ENCODE peak calls at places on chromosomes 7 and 10, in five cellular contexts. Y is stimulated activated CD8-positive, alpha-beta memory T cell treated with anti-CD3 and anti-CD28 coated beads, Interleukin-15, amount 100 ng/mL, for 24 hours; F is left colon; K is D341Med; A is CD4-positive, CD25-positive, alpha-beta regulatory T cell. N is an unnamed sample.

GRCh38 chr10:46228076-46229071 is 58.4 kb upstream of the ANTXRL start:
- DNase-seq in Y (no peak), F (peak; percentile 76), K (peak; percentile 64), A (peak; percentile 52), N (no peak)

GRCh38 chr10:74518076-74518475 is 308.3 kb upstream of the KAT6B start:
- DNase-seq in Y (no peak), F (no peak), K (no peak), A (no peak), N (no peak)

GRCh38 chr10:20970044-20970443 is 72.9 kb upstream of the NEBL start:
- DNase-seq in Y (no peak), F (no peak), K (no peak), A (no peak), N (no peak)

GRCh38 chr10:110008518-110009339 is 945 bp downstream of the ADD3 start:
- DNase-seq in Y (peak; percentile 25), F (peak; percentile 68), K (peak; percentile 30), A (peak; percentile 82), N (peak; percentile 26)

GRCh38 chr10:12766222-12766621 is 235.3 kb downstream of the CCDC3 start:
- DNase-seq in Y (no peak), F (no peak), K (no peak), A (no peak), N (no peak)

GRCh38 chr10:29022513-29022912 is 266.4 kb upstream of the LYZL1 start:
- DNase-seq in Y (no peak), F (no peak), K (no peak), A (no peak), N (no peak)

GRCh38 chr7:25852249-25852994 is 299.6 kb upstream of the NFE2L3 start:
- DNase-seq in Y (no peak), F (peak; percentile 79), K (peak; percentile 31), A (no peak), N (no peak)

GRCh38 chr7:141649865-141650499 is 52.0 kb downstream of the DENND11 start:
- DNase-seq in Y (no peak), F (peak; percentile 38), K (peak; percentile 84), A (peak; percentile 48), N (no peak)

GRCh38 chr7:29119538-29119937 is 26.8 kb downstream of the CPVL start:
- DNase-seq in Y (no peak), F (no peak), K (no peak), A (no peak), N (no peak)

GRCh38 chr7:107995184-107996071 is 7.5 kb downstream of the LAMB1 start:
- DNase-seq in Y (no peak), F (no peak), K (no peak), A (no peak), N (no peak)

GRCh38 chr7:118214833-118215182 is 9.7 kb upstream of the ANKRD7 start:
- DNase-seq in Y (no peak), F (no peak), K (no peak), A (no peak), N (no peak)

GRCh38 chr10:103534621-103535498 is 41.4 kb downstream of the NEURL1 start:
- DNase-seq in Y (no peak), F (no peak), K (no peak), A (no peak), N (no peak)

GRCh38 chr7:134792968-134793367 is 13.5 kb downstream of the CALD1 start:
- DNase-seq in Y (no peak), F (no peak), K (no peak), A (no peak), N (no peak)

GRCh38 chr10:6445671-6446278 is 134.3 kb downstream of the PRKCQ start:
- DNase-seq in Y (peak; percentile 10), F (peak; percentile 67), K (peak; percentile 62), A (peak; percentile 69), N (no peak)

GRCh38 chr10:124539935-124540641 is 78.5 kb downstream of the LHPP start:
- DNase-seq in Y (peak; percentile 42), F (peak; percentile 73), K (peak; percentile 80), A (peak; percentile 61), N (peak; percentile 65)

GRCh38 chr7:23106491-23106800 is 861 bp downstream of the KLHL7 start:
- DNase-seq in Y (no peak), F (no peak), K (no peak), A (no peak), N (no peak)

GRCh38 chr7:117872565-117873055 is 631 bp downstream of the CTTNBP2 start:
- DNase-seq in Y (no peak), F (peak; percentile 18), K (peak; percentile 29), A (no peak), N (no peak)

GRCh38 chr7:45978731-45979211 is 57.7 kb upstream of the IGFBP3 start:
- DNase-seq in Y (no peak), F (no peak), K (no peak), A (no peak), N (no peak)

GRCh38 chr7:95686109-95686508 is 86.2 kb upstream of the DYNC1I1 start:
- DNase-seq in Y (no peak), F (peak; percentile 44), K (peak; percentile 52), A (peak; percentile 10), N (no peak)

GRCh38 chr10:80172896-80173295 is 32.4 kb downstream of the ANXA11 start:
- DNase-seq in Y (no peak), F (peak; percentile 78), K (no peak), A (no peak), N (no peak)

GRCh38 chr7:2930310-2931033 is 86.4 kb upstream of the GNA12 start:
- DNase-seq in Y (no peak), F (no peak), K (no peak), A (no peak), N (no peak)

GRCh38 chr10:66467042-66467441 is 458.8 kb upstream of the LRRTM3 start:
- DNase-seq in Y (no peak), F (no peak), K (no peak), A (no peak), N (no peak)

GRCh38 chr7:133510326-133511055 is 257.6 kb downstream of the EXOC4 start:
- DNase-seq in Y (no peak), F (no peak), K (no peak), A (no peak), N (no peak)

GRCh38 chr10:22561909-22562308 is 152.5 kb downstream of the PIP4K2A start:
- DNase-seq in Y (no peak), F (no peak), K (no peak), A (no peak), N (no peak)

GRCh38 chr7:30141405-30142045 is 6.7 kb downstream of the MTURN start:
- DNase-seq in Y (no peak), F (no peak), K (no peak), A (no peak), N (no peak)

GRCh38 chr7:157046681-157047080 is 36.2 kb upstream of the MNX1 start:
- DNase-seq in Y (no peak), F (no peak), K (no peak), A (no peak), N (no peak)

GRCh38 chr7:88462799-88463198 is 156.1 kb upstream of the STEAP4 start:
- DNase-seq in Y (no peak), F (no peak), K (no peak), A (no peak), N (no peak)

GRCh38 chr10:11086177-11086576 is 68.5 kb downstream of the CELF2 start:
- DNase-seq in Y (no peak), F (no peak), K (no peak), A (no peak), N (no peak)

GRCh38 chr7:105073143-105073542 is 59.1 kb downstream of the KMT2E start:
- DNase-seq in Y (no peak), F (no peak), K (no peak), A (no peak), N (no peak)

GRCh38 chr10:57094965-57095364 is 733.9 kb upstream of the ZWINT start:
- DNase-seq in Y (no peak), F (no peak), K (no peak), A (no peak), N (no peak)

GRCh38 chr7:2710901-2711551 is 23.0 kb downstream of the AMZ1 start:
- DNase-seq in Y (no peak), F (no peak), K (no peak), A (peak; percentile 90), N (peak; percentile 63)

GRCh38 chr7:91836065-91836368 is 44.5 kb downstream of the MTERF1 start:
- DNase-seq in Y (no peak), F (no peak), K (no peak), A (no peak), N (no peak)

GRCh38 chr7:156639426-156640256 is 933 bp upstream of the RNF32 start:
- DNase-seq in Y (no peak), F (peak; percentile 27), K (no peak), A (no peak), N (no peak)

GRCh38 chr10:62460393-62460792 is 86.2 kb downstream of the ZNF365 start:
- DNase-seq in Y (no peak), F (no peak), K (no peak), A (no peak), N (no peak)

GRCh38 chr10:60280475-60280874 is 109.2 kb downstream of the ANK3 start:
- DNase-seq in Y (no peak), F (no peak), K (no peak), A (no peak), N (no peak)

GRCh38 chr7:63899691-63900393 is 98.8 kb upstream of the ZNF722 start:
- DNase-seq in Y (peak; percentile 56), F (peak; percentile 82), K (peak; percentile 91), A (peak; percentile 70), N (peak; percentile 11)

GRCh38 chr10:42953684-42954674 is 122.9 kb upstream of the RET start:
- DNase-seq in Y (no peak), F (no peak), K (no peak), A (no peak), N (no peak)

N was measured in GM06990.